ENCODE peak calls at places on chromosomes 4 and X, in eight cellular contexts. M is mesenchymal stem cell; L is CD8-positive, alpha-beta T cell; J is esophagus squamous epithelium; T is GM23338; K is cardiac muscle cell; N is upper lobe of right lung; W is psoas muscle. A is an unnamed sample.

GRCh38 chrX:44974462-44974861 is 101.5 kb downstream of the KDM6A start:
- DNase-seq in L (no peak), T (no peak), M (peak; percentile 23), K (no peak), J (no peak), N (no peak), W (no peak), A (no peak)

GRCh38 chrX:48971325-48972213 is at the start of gene KCND1:
- DNase-seq in J (no peak), W (peak; percentile 36), L (no peak), N (no peak), T (peak; percentile 69), M (peak; percentile 48), K (peak; percentile 33), A (peak; percentile 34)

GRCh38 chr4:152678841-152679240 is 956 bp downstream of the TMEM154 start:
- DNase-seq in K (no peak), M (peak; percentile 13), L (no peak), J (no peak), W (no peak), T (no peak), N (no peak), A (no peak)

GRCh38 chr4:2932561-2932950 is 30.6 kb downstream of the NOP14 start:
- DNase-seq in K (no peak), J (no peak), M (no peak), T (no peak), L (no peak), N (peak; percentile 65), W (no peak), A (peak; percentile 27)

GRCh38 chr4:90419124-90419711 is 292.0 kb downstream of the CCSER1 start:
- DNase-seq in N (no peak), J (no peak), W (no peak), T (peak; percentile 67), K (peak; percentile 15), L (no peak), M (peak; percentile 47), A (no peak)

GRCh38 chr4:150280081-150280950 is 202.1 kb downstream of the DCLK2 start:
- DNase-seq in J (no peak), W (no peak), T (no peak), L (no peak), N (no peak), M (peak; percentile 89), K (no peak), A (no peak)

GRCh38 chrX:53056292-53056691 is 7.7 kb downstream of the GPR173 start:
- DNase-seq in T (no peak), M (no peak), J (no peak), W (no peak), L (no peak), K (no peak), N (no peak), A (no peak)

GRCh38 chrX:29535212-29536162 is 679.9 kb upstream of the MAGEB2 start:
- DNase-seq in L (no peak), M (peak; percentile 39), K (no peak), W (no peak), N (no peak), T (no peak), J (no peak), A (no peak)

GRCh38 chr4:159267023-159267939 is 164.4 kb downstream of the RAPGEF2 start:
- DNase-seq in M (peak; percentile 44), K (peak; percentile 41), J (no peak), T (no peak), N (no peak), W (no peak), L (no peak), A (no peak)
- H3K4me3 ChIP-seq in M (no peak overlapping the region), K (no peak overlapping the region), J (peak overlapping the region; percentile 25), T (no peak overlapping the region), N (peak overlapping the region; percentile 35), W (peak overlapping the region; percentile 38), L (no peak overlapping the region), A (peak overlapping the region; percentile 6)

GRCh38 chrX:129773649-129774458 is 5.9 kb upstream of the SASH3 start:
- DNase-seq in N (no peak), L (no peak), K (no peak), T (no peak), W (no peak), M (no peak), J (no peak), A (no peak)
- H3K4me3 ChIP-seq in N (no peak overlapping the region), L (no peak overlapping the region), K (no peak overlapping the region), T (no peak overlapping the region), W (no peak overlapping the region), M (no peak overlapping the region), J (no peak overlapping the region), A (no peak overlapping the region)

DNA sequence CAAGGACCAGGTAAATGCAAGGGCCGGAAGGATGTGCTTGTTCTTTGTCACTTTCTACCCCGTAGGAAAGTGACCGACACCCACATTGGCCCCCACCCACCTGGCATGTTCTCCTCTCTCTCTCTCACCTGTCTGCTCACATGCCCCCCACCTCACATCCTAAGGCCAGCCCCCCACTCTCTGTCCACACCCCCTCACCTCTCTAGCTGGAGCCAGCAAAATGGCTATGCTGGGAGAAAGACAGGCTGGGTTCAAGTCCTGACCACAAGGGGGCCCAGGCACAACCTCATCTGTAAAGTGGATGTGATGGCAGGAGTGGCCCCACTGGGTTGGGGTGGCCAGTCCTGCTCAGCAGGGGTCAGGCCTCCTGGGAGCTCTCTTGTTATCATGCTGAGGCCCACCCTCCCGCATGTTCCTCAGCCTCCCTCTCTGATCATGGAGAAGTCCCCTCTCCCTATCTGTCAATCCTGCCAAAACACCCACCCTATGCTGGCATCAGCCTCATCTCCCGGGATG is 1.7 kb upstream of the PPP2R2C start:
- DNase-seq in K (no peak), W (no peak), L (no peak), J (no peak), M (no peak), T (peak; percentile 68), N (no peak), A (no peak)
- H3K4me3 ChIP-seq in K (no peak overlapping the region), W (no peak overlapping the region), L (no peak overlapping the region), J (no peak overlapping the region), M (no peak overlapping the region), T (no peak overlapping the region), N (no peak overlapping the region), A (no peak overlapping the region)

GRCh38 chrX:997631-998137 is 214.8 kb downstream of the CRLF2 start:
- DNase-seq in L (no peak), M (no peak), T (peak; percentile 74), J (no peak), W (no peak), K (no peak), N (peak; percentile 13), A (no peak)
- H3K4me3 ChIP-seq in L (no peak overlapping the region), M (no peak overlapping the region), T (no peak overlapping the region), J (no peak overlapping the region), W (no peak overlapping the region), K (no peak overlapping the region), N (no peak overlapping the region), A (no peak overlapping the region)